ENCODE peak calls at places on chromosome 3, in ten cellular contexts. Q, A, E, P, I, M, N, L, S and R are unnamed samples.

GRCh38 chr3:12948891-12949711 is 107.7 kb upstream of the RPL32 start:
- DNase-seq in Q (peak; percentile 49), A (peak; percentile 70), E (no peak), P (peak; percentile 66), I (peak; percentile 36), M (no peak), N (no peak), L (no peak), S (peak; percentile 32), R (no peak)

GRCh38 chr3:77411334-77411733 is 371.4 kb downstream of the ROBO2 start:
- DNase-seq in Q (no peak), A (no peak), E (no peak), P (no peak), I (no peak), M (no peak), N (no peak), L (no peak), S (no peak), R (no peak)

GRCh38 chr3:159948423-159949140 is 40.1 kb upstream of the IL12A start:
- DNase-seq in Q (peak; percentile 51), A (no peak), E (no peak), P (no peak), I (peak; percentile 23), M (no peak), N (no peak), L (no peak), S (no peak), R (no peak)

GRCh38 chr3:100306695-100307094 is 27.9 kb upstream of the NIT2 start:
- DNase-seq in Q (no peak), A (no peak), E (no peak), P (no peak), I (no peak), M (no peak), N (no peak), L (no peak), S (no peak), R (no peak)

GRCh38 chr3:4950351-4950784 is 28.9 kb upstream of the BHLHE40 start:
- DNase-seq in Q (no peak), A (no peak), E (no peak), P (no peak), I (peak; percentile 28), M (no peak), N (no peak), L (no peak), S (no peak), R (no peak)

GRCh38 chr3:181717505-181717904 is 5.8 kb downstream of the SOX2 start:
- DNase-seq in Q (no peak), A (no peak), E (no peak), P (no peak), I (no peak), M (no peak), N (no peak), L (no peak), S (no peak), R (no peak)

GRCh38 chr3:10437272-10437994 is 68.0 kb downstream of the ATP2B2 start:
- DNase-seq in Q (peak; percentile 51), A (peak; percentile 77), E (no peak), P (no peak), I (peak; percentile 63), M (no peak), N (no peak), L (no peak), S (no peak), R (no peak)

GRCh38 chr3:61381745-61382392 is 130.6 kb upstream of the FHIT start:
- DNase-seq in Q (peak; percentile 45), A (peak; percentile 65), E (peak; percentile 76), P (no peak), I (peak; percentile 24), M (peak; percentile 35), N (no peak), L (peak; percentile 26), S (peak; percentile 48), R (no peak)

GRCh38 chr3:112642912-112643506 is 2.1 kb upstream of the CCDC80 start:
- DNase-seq in Q (peak; percentile 93), A (peak; percentile 81), E (peak; percentile 96), P (peak; percentile 89), I (peak; percentile 97), M (peak; percentile 68), N (peak; percentile 68), L (peak; percentile 84), S (peak; percentile 77), R (peak; percentile 87)

GRCh38 chr3:74883690-74884089 is 269.2 kb upstream of the CNTN3 start:
- DNase-seq in Q (peak; percentile 19), A (no peak), E (peak; percentile 61), P (no peak), I (peak; percentile 30), M (peak; percentile 2), N (no peak), L (no peak), S (no peak), R (no peak)

GRCh38 chr3:109563149-109563548 is 225.8 kb upstream of the DPPA4 start:
- DNase-seq in Q (no peak), A (no peak), E (peak; percentile 4), P (no peak), I (no peak), M (no peak), N (no peak), L (no peak), S (no peak), R (no peak)

GRCh38 chr3:113914646-113915045 is 33.2 kb upstream of the ZDHHC23 start:
- DNase-seq in Q (peak; percentile 70), A (no peak), E (no peak), P (no peak), I (peak; percentile 36), M (no peak), N (no peak), L (peak; percentile 10), S (no peak), R (no peak)

GRCh38 chr3:152365766-152366593 is 97.3 kb downstream of the MBNL1 start:
- DNase-seq in Q (peak; percentile 73), A (no peak), E (no peak), P (no peak), I (no peak), M (no peak), N (no peak), L (no peak), S (no peak), R (no peak)

GRCh38 chr3:99902091-99902490 is 84.4 kb downstream of the CMSS1 start:
- DNase-seq in Q (no peak), A (no peak), E (no peak), P (no peak), I (peak; percentile 50), M (no peak), N (no peak), L (peak; percentile 16), S (no peak), R (no peak)

GRCh38 chr3:24389108-24390090 is 105.3 kb downstream of the THRB start:
- DNase-seq in Q (no peak), A (no peak), E (peak; percentile 23), P (no peak), I (no peak), M (no peak), N (no peak), L (no peak), S (no peak), R (no peak)

GRCh38 chr3:183085634-183086390 is 13.5 kb downstream of the MCCC1 start:
- DNase-seq in Q (peak; percentile 32), A (peak; percentile 37), E (peak; percentile 94), P (no peak), I (peak; percentile 59), M (no peak), N (no peak), L (no peak), S (no peak), R (no peak)
- TF ChIP-seq CTCF in Q (peak; percentile 49), A (peak; percentile 20), E (peak; percentile 74), P (peak; percentile 27), I (peak; percentile 58), M (peak; percentile 49), N (peak; percentile 34), L (no peak), S (peak; percentile 65), R (no peak)

GRCh38 chr3:27637346-27638000 is 84.7 kb downstream of the EOMES start:
- DNase-seq in Q (no peak), A (no peak), E (peak; percentile 38), P (no peak), I (no peak), M (no peak), N (peak; percentile 28), L (no peak), S (no peak), R (no peak)
- TF ChIP-seq CTCF in Q (no peak), A (no peak), E (no peak), P (no peak), I (no peak), M (no peak), N (no peak), L (no peak), S (no peak), R (no peak)

DNA sequence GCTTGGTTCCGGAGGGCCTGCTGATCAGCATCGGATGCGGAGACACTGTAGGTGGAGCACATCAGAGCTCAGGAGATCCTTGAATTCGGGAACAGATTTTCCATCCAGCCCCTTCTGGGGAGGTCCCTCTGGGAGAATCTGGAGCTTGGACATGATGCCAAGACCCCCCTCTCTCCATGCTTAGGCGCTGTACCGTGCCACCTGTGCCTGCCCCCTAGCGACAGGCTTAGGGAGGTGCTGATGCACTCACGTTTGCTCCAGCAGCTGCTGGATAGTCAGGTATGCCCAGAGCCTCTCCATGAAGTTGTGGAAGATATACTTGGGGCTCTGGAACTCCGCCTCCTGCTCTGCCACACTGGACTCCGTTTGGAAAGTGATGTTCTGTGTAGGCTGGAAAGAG is 9.7 kb downstream of the ITIH4 start:
- DNase-seq in Q (peak; percentile 12), A (peak; percentile 75), E (peak; percentile 83), P (no peak), I (no peak), M (peak; percentile 51), N (no peak), L (no peak), S (peak; percentile 12), R (no peak)
- TF ChIP-seq CTCF in Q (peak; percentile 63), A (peak; percentile 49), E (peak; percentile 80), P (peak; percentile 10), I (peak; percentile 80), M (peak; percentile 92), N (peak; percentile 27), L (no peak), S (peak; percentile 96), R (no peak)

GRCh38 chr3:172659246-172660002 is 51.4 kb downstream of the NCEH1 start:
- DNase-seq in Q (peak; percentile 48), A (no peak), E (no peak), P (no peak), I (no peak), M (no peak), N (no peak), L (no peak), S (peak; percentile 54), R (no peak)

GRCh38 chr3:172654470-172654869 is 56.4 kb downstream of the NCEH1 start:
- DNase-seq in Q (no peak), A (no peak), E (no peak), P (no peak), I (no peak), M (no peak), N (no peak), L (no peak), S (no peak), R (no peak)

GRCh38 chr3:172656602-172657001 is 54.3 kb downstream of the NCEH1 start:
- DNase-seq in Q (no peak), A (no peak), E (no peak), P (no peak), I (no peak), M (no peak), N (no peak), L (no peak), S (no peak), R (no peak)

GRCh38 chr3:172655388-172655787 is 55.5 kb downstream of the NCEH1 start:
- DNase-seq in Q (no peak), A (no peak), E (no peak), P (no peak), I (no peak), M (peak; percentile 41), N (no peak), L (no peak), S (no peak), R (no peak)

GRCh38 chr3:172658344-172659245 is 52.3 kb downstream of the NCEH1 start:
- DNase-seq in Q (peak; percentile 99), A (no peak), E (no peak), P (no peak), I (peak; percentile 98), M (peak; percentile 94), N (no peak), L (peak; percentile 43), S (peak; percentile 94), R (no peak)
- TF ChIP-seq CTCF in Q (no peak), A (no peak), E (no peak), P (no peak), I (no peak), M (no peak), N (no peak), L (no peak), S (no peak), R (no peak)